ENCODE peak calls at places on chromosomes 13 and 19, in six cellular contexts. Z is fibroblast of lung, E is H9, D is IMR-90, A is H1, J is astrocyte. M is an unnamed sample.
A peak's percentile ranks its signal among the peaks of the same experiment; 100 is the strongest.

GRCh38 chr13:20431080-20431479 is 94.6 kb downstream of the CRYL1 start:
- DNase-seq in A (no peak), D (no peak), J (no peak), E (no peak), Z (no peak), M (peak; percentile 27)

GRCh38 chr19:42400404-42400803 is 10.3 kb upstream of the CNFN start:
- DNase-seq in E (no peak), Z (no peak), J (no peak), D (no peak), A (no peak), M (no peak)

GRCh38 chr19:662962-663681 is at the start of gene RNF126:
- DNase-seq in D (peak; percentile 88), E (peak; percentile 91), A (peak; percentile 53), Z (peak; percentile 91), J (peak; percentile 71), M (peak; percentile 87)

GRCh38 chr19:5575553-5575952 is 7.8 kb upstream of the TINCR start:
- DNase-seq in D (no peak), Z (no peak), A (no peak), E (no peak), J (no peak), M (no peak)

GRCh38 chr19:29771708-29772415 is 39.9 kb upstream of the CCNE1 start:
- DNase-seq in E (peak; percentile 81), J (peak; percentile 14), D (peak; percentile 37), A (peak; percentile 41), Z (peak; percentile 45), M (no peak)

GRCh38 chr19:8476524-8476923 is 25.9 kb downstream of the PRAM1 start:
- DNase-seq in J (no peak), E (no peak), D (no peak), A (no peak), Z (no peak), M (no peak)

GRCh38 chr13:113211774-113212173 is 2.4 kb downstream of the CUL4A start:
- DNase-seq in Z (no peak), E (peak; percentile 54), J (no peak), D (no peak), A (no peak), M (no peak)

GRCh38 chr13:30429235-30429634 is 6.9 kb downstream of the UBE2L5 start:
- DNase-seq in J (no peak), E (no peak), Z (no peak), A (no peak), D (no peak), M (no peak)

GRCh38 chr13:23705578-23705977 is 135.4 kb downstream of the TNFRSF19 start:
- DNase-seq in E (no peak), D (peak; percentile 68), Z (peak; percentile 79), J (no peak), A (no peak), M (no peak)

GRCh38 chr13:42967660-42968059 is 24.4 kb downstream of the EPSTI1 start:
- DNase-seq in A (no peak), Z (no peak), D (no peak), J (no peak), E (no peak), M (no peak)

GRCh38 chr13:28754698-28755545 is 36.2 kb upstream of the SLC46A3 start:
- DNase-seq in D (peak; percentile 13), A (no peak), Z (peak; percentile 1), E (peak; percentile 67), J (no peak), M (no peak)

GRCh38 chr13:111462221-111462764 is 141.9 kb downstream of the TEX29 start:
- DNase-seq in A (no peak), Z (no peak), D (no peak), J (no peak), E (no peak), M (no peak)

GRCh38 chr13:77026783-77027621 is at the start of gene FBXL3:
- DNase-seq in D (peak; percentile 94), A (peak; percentile 60), J (peak; percentile 87), Z (peak; percentile 91), E (peak; percentile 90), M (peak; percentile 75)

GRCh38 chr13:20869540-20869939 is 33.0 kb downstream of the XPO4 start:
- DNase-seq in J (no peak), A (no peak), D (peak; percentile 11), E (no peak), Z (peak; percentile 54), M (no peak)

GRCh38 chr19:30065680-30066606 is 123.9 kb downstream of the URI1 start:
- DNase-seq in E (peak; percentile 4), A (no peak), D (no peak), Z (no peak), J (no peak), M (no peak)

GRCh38 chr19:13463296-13463695 is 43.0 kb downstream of the CACNA1A start:
- DNase-seq in E (peak; percentile 48), D (peak; percentile 15), Z (peak; percentile 2), A (no peak), J (no peak), M (no peak)

GRCh38 chr19:33194884-33195710 is 967 bp downstream of the LRP3 start:
- DNase-seq in A (no peak), J (no peak), E (no peak), Z (peak; percentile 60), D (peak; percentile 48), M (no peak)

GRCh38 chr13:44816701-44817684 is 172.3 kb downstream of the NUFIP1 start:
- DNase-seq in Z (no peak), A (no peak), D (peak; percentile 49), E (no peak), J (peak; percentile 53), M (peak; percentile 93)

GRCh38 chr19:30450101-30450500 is 77.9 kb downstream of the ZNF536 start:
- DNase-seq in A (peak; percentile 15), J (peak; percentile 18), Z (peak; percentile 27), D (no peak), E (peak; percentile 69), M (no peak)

GRCh38 chr13:58324130-58324529 is 692.6 kb downstream of the PCDH17 start:
- DNase-seq in Z (peak; percentile 15), A (no peak), J (no peak), E (no peak), D (no peak), M (no peak)

DNA sequence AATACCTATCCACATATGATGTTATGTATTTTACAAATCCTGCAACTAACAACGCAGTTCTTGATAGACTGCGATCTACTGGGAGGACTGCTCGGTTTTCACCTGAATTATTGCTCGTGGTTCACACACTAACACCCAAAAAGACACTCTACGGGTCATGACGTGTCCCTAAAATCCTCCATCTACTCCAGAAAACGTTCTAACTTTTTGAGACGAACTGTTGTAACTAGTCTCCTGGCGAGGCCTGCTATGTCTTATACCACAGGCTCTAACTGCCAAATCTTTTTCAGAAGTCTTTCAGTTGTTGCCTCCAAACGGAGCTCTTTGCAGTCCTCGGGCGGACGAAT is 108.2 kb downstream of the KCNRG start:
- DNase-seq in J (no peak), A (no peak), Z (no peak), E (no peak), D (no peak), M (no peak)
- H2AFZ ChIP-seq in J (peak overlapping the region; percentile 43), A (no peak overlapping the region), Z (peak overlapping the region; percentile 17), E (no peak overlapping the region), D (peak overlapping the region; percentile 87), M (peak overlapping the region; percentile 85)

GRCh38 chr19:47848871-47849473 is 10.1 kb upstream of the TPRX2 start:
- DNase-seq in D (no peak), Z (peak; percentile 3), J (no peak), E (peak; percentile 79), A (peak; percentile 62), M (peak; percentile 23)
- TF ChIP-seq CTCF in D (peak; percentile 23), Z (peak; percentile 24), J (peak; percentile 33), E (peak; percentile 89), A (peak; percentile 60), M (peak; percentile 73)

GRCh38 chr19:35038623-35039512 is 2.7 kb upstream of the HPN start:
- DNase-seq in A (no peak), D (no peak), Z (peak; percentile 34), E (no peak), J (no peak), M (no peak)
- H2AFZ ChIP-seq in A (no peak overlapping the region), D (peak overlapping the region; percentile 13), Z (no peak overlapping the region), E (no peak overlapping the region), J (no peak overlapping the region), M (no peak overlapping the region)

GRCh38 chr13:80515296-80515695 is 174.4 kb upstream of the SPRY2 start:
- DNase-seq in A (no peak), D (no peak), E (no peak), Z (no peak), J (no peak), M (no peak)
- TF ChIP-seq CTCF in A (no peak), D (no peak), E (no peak), Z (no peak), J (no peak), M (no peak)